ENCODE peak calls at places on chromosomes 12 and 14, in five cellular contexts. One of them, this sample, is unnamed.

GRCh38 chr14:60197629-60198318 is 32.6 kb upstream of the DHRS7 start:
- DNase-seq in tibial artery: no peak
- DNase-seq in fibroblast of pulmonary artery: no peak
- DNase-seq in left ventricle myocardium inferior: no peak
- DNase-seq in mucosa of descending colon: no peak
- DNase-seq in this sample: no peak

GRCh38 chr12:66664076-66664475 is 14.8 kb downstream of the GRIP1 start:
- DNase-seq in tibial artery: no peak
- DNase-seq in fibroblast of pulmonary artery: no peak
- DNase-seq in left ventricle myocardium inferior: no peak
- DNase-seq in mucosa of descending colon: no peak
- DNase-seq in this sample: no peak

GRCh38 chr12:24921251-24922038 is 27.5 kb downstream of the BCAT1 start:
- DNase-seq in mucosa of descending colon: no peak
- DNase-seq in left ventricle myocardium inferior: no peak
- DNase-seq in fibroblast of pulmonary artery: peak; percentile 75
- DNase-seq in tibial artery: no peak
- DNase-seq in this sample: peak; percentile 61

GRCh38 chr12:52903855-52904508 is 894 bp downstream of the KRT8 start:
- DNase-seq in left ventricle myocardium inferior: peak; percentile 31
- DNase-seq in tibial artery: no peak
- DNase-seq in fibroblast of pulmonary artery: peak; percentile 42
- DNase-seq in mucosa of descending colon: no peak
- DNase-seq in this sample: peak; percentile 63

GRCh38 chr14:92310776-92311375 is 12.1 kb upstream of the SLC24A4 start:
- DNase-seq in tibial artery: no peak
- DNase-seq in fibroblast of pulmonary artery: no peak
- DNase-seq in left ventricle myocardium inferior: no peak
- DNase-seq in mucosa of descending colon: no peak
- DNase-seq in this sample: no peak

GRCh38 chr12:102675672-102676071 is 195.3 kb upstream of the IGF1 start:
- DNase-seq in fibroblast of pulmonary artery: no peak
- DNase-seq in mucosa of descending colon: no peak
- DNase-seq in tibial artery: no peak
- DNase-seq in left ventricle myocardium inferior: no peak
- DNase-seq in this sample: no peak

GRCh38 chr12:76688627-76689026 is 75.3 kb upstream of the ZDHHC17 start:
- DNase-seq in mucosa of descending colon: no peak
- DNase-seq in left ventricle myocardium inferior: no peak
- DNase-seq in tibial artery: no peak
- DNase-seq in fibroblast of pulmonary artery: no peak
- DNase-seq in this sample: no peak

GRCh38 chr12:70448371-70448770 is 82.3 kb downstream of the KCNMB4 start:
- DNase-seq in fibroblast of pulmonary artery: peak; percentile 51
- DNase-seq in mucosa of descending colon: no peak
- DNase-seq in tibial artery: no peak
- DNase-seq in left ventricle myocardium inferior: no peak
- DNase-seq in this sample: no peak

GRCh38 chr14:100782516-100783320 is 43.2 kb upstream of the MEG3 start:
- DNase-seq in fibroblast of pulmonary artery: no peak
- DNase-seq in left ventricle myocardium inferior: no peak
- DNase-seq in tibial artery: no peak
- DNase-seq in mucosa of descending colon: no peak
- DNase-seq in this sample: no peak

GRCh38 chr14:89249296-89249565 is 167.8 kb downstream of the FOXN3 start:
- DNase-seq in tibial artery: no peak
- DNase-seq in mucosa of descending colon: no peak
- DNase-seq in fibroblast of pulmonary artery: no peak
- DNase-seq in left ventricle myocardium inferior: no peak
- DNase-seq in this sample: no peak

GRCh38 chr14:21123429-21123828 is 22.6 kb downstream of the TMEM253 start:
- DNase-seq in tibial artery: no peak
- DNase-seq in left ventricle myocardium inferior: no peak
- DNase-seq in fibroblast of pulmonary artery: no peak
- DNase-seq in mucosa of descending colon: no peak
- DNase-seq in this sample: no peak

GRCh38 chr14:30484976-30485375 is 74.0 kb upstream of the G2E3 start:
- DNase-seq in left ventricle myocardium inferior: no peak
- DNase-seq in fibroblast of pulmonary artery: no peak
- DNase-seq in tibial artery: no peak
- DNase-seq in mucosa of descending colon: no peak
- DNase-seq in this sample: no peak

GRCh38 chr14:24069411-24069735 is 2.0 kb upstream of the CPNE6 start:
- DNase-seq in left ventricle myocardium inferior: no peak
- DNase-seq in mucosa of descending colon: no peak
- DNase-seq in tibial artery: no peak
- DNase-seq in fibroblast of pulmonary artery: no peak
- DNase-seq in this sample: no peak

GRCh38 chr12:14654842-14655241 is 41.6 kb downstream of the GUCY2C start:
- DNase-seq in mucosa of descending colon: no peak
- DNase-seq in tibial artery: no peak
- DNase-seq in left ventricle myocardium inferior: no peak
- DNase-seq in fibroblast of pulmonary artery: no peak
- DNase-seq in this sample: no peak

GRCh38 chr12:14650791-14651190 is 45.6 kb downstream of the GUCY2C start:
- DNase-seq in left ventricle myocardium inferior: no peak
- DNase-seq in fibroblast of pulmonary artery: no peak
- DNase-seq in tibial artery: no peak
- DNase-seq in mucosa of descending colon: no peak
- DNase-seq in this sample: no peak

GRCh38 chr12:14655284-14655683 is 41.1 kb downstream of the GUCY2C start:
- DNase-seq in tibial artery: no peak
- DNase-seq in fibroblast of pulmonary artery: no peak
- DNase-seq in mucosa of descending colon: no peak
- DNase-seq in left ventricle myocardium inferior: no peak
- DNase-seq in this sample: no peak

GRCh38 chr12:14654416-14654815 is 42.0 kb downstream of the GUCY2C start:
- DNase-seq in left ventricle myocardium inferior: no peak
- DNase-seq in tibial artery: no peak
- DNase-seq in mucosa of descending colon: no peak
- DNase-seq in fibroblast of pulmonary artery: no peak
- DNase-seq in this sample: peak; percentile 42

DNA sequence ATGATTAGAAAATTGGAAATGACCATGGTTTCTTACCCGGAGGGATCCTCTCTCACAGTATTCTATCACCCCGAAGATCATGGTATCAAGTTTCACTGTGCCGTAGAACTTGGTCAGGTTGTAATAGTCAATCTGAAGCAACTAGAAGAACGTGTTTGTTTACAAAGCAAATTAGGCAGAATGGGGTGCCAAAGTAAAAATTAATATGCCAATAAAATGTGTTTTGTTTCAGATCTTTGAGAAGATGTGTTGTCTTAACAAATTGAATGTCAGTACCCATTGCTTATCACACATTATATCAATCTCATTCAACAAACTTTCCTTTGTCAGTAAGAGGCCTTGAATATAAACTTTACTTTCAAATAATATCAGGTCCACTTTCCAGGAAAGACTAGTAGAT is 45.0 kb downstream of the GUCY2C start:
- DNase-seq in mucosa of descending colon: no peak
- DNase-seq in left ventricle myocardium inferior: no peak
- DNase-seq in tibial artery: no peak
- DNase-seq in fibroblast of pulmonary artery: no peak
- DNase-seq in this sample: no peak
- TF ChIP-seq CTCF in mucosa of descending colon: no peak
- TF ChIP-seq CTCF in left ventricle myocardium inferior: no peak
- TF ChIP-seq CTCF in tibial artery: no peak
- TF ChIP-seq CTCF in fibroblast of pulmonary artery: no peak
- TF ChIP-seq CTCF in this sample: no peak

GRCh38 chr14:73949752-73950734 is at the start of the genes COQ6 and FAM161B:
- DNase-seq in fibroblast of pulmonary artery: peak; percentile 97
- DNase-seq in left ventricle myocardium inferior: peak; percentile 93
- DNase-seq in tibial artery: peak; percentile 96
- DNase-seq in mucosa of descending colon: peak; percentile 95
- DNase-seq in this sample: peak; percentile 97
- TF ChIP-seq CTCF in fibroblast of pulmonary artery: no peak
- TF ChIP-seq CTCF in left ventricle myocardium inferior: peak; percentile 15
- TF ChIP-seq CTCF in tibial artery: no peak
- TF ChIP-seq CTCF in mucosa of descending colon: no peak
- TF ChIP-seq CTCF in this sample: no peak

GRCh38 chr12:104736307-104736706 is 221.8 kb downstream of the SLC41A2 start:
- DNase-seq in left ventricle myocardium inferior: no peak
- DNase-seq in mucosa of descending colon: no peak
- DNase-seq in tibial artery: no peak
- DNase-seq in fibroblast of pulmonary artery: peak; percentile 66
- DNase-seq in this sample: peak; percentile 47
- TF ChIP-seq CTCF in left ventricle myocardium inferior: no peak
- TF ChIP-seq CTCF in mucosa of descending colon: no peak
- TF ChIP-seq CTCF in tibial artery: no peak
- TF ChIP-seq CTCF in fibroblast of pulmonary artery: no peak
- TF ChIP-seq CTCF in this sample: no peak

DNA sequence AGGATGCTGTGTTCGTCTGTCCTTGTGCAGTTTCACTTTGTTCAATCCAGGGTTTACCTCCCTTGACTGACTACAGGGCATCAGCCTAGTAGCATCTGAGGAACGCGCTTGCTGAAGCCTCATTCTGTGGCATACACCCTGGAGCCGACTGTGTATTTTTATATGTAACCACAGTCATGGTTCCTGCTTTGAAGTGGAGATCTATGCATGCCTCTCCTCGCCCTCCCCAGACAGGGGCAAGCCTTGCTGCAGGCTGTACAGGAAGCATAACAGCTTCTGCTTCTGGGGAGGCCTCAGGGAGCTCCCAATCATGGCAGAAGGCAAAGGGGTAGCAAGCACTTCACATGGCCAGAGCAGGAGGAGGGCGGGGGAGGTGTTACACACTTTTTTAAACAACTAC is 262.1 kb downstream of the BCL11B start:
- DNase-seq in mucosa of descending colon: no peak
- DNase-seq in tibial artery: no peak
- DNase-seq in left ventricle myocardium inferior: no peak
- DNase-seq in fibroblast of pulmonary artery: no peak
- DNase-seq in this sample: no peak
- TF ChIP-seq CTCF in mucosa of descending colon: no peak
- TF ChIP-seq CTCF in tibial artery: no peak
- TF ChIP-seq CTCF in left ventricle myocardium inferior: no peak
- TF ChIP-seq CTCF in fibroblast of pulmonary artery: no peak
- TF ChIP-seq CTCF in this sample: no peak

GRCh38 chr12:26524862-26525465 is 308.0 kb downstream of the ITPR2 start:
- DNase-seq in mucosa of descending colon: no peak
- DNase-seq in tibial artery: no peak
- DNase-seq in left ventricle myocardium inferior: no peak
- DNase-seq in fibroblast of pulmonary artery: peak; percentile 57
- DNase-seq in this sample: peak; percentile 63
- TF ChIP-seq CTCF in mucosa of descending colon: no peak
- TF ChIP-seq CTCF in tibial artery: peak; percentile 37
- TF ChIP-seq CTCF in left ventricle myocardium inferior: peak; percentile 58
- TF ChIP-seq CTCF in fibroblast of pulmonary artery: peak; percentile 51
- TF ChIP-seq CTCF in this sample: peak; percentile 78

GRCh38 chr12:19706936-19707335 is 267.6 kb downstream of the AEBP2 start:
- DNase-seq in mucosa of descending colon: no peak
- DNase-seq in tibial artery: no peak
- DNase-seq in fibroblast of pulmonary artery: no peak
- DNase-seq in left ventricle myocardium inferior: no peak
- DNase-seq in this sample: peak; percentile 17

GRCh38 chr12:19704966-19705365 is 265.7 kb downstream of the AEBP2 start:
- DNase-seq in fibroblast of pulmonary artery: no peak
- DNase-seq in left ventricle myocardium inferior: no peak
- DNase-seq in mucosa of descending colon: no peak
- DNase-seq in tibial artery: no peak
- DNase-seq in this sample: no peak

GRCh38 chr12:19709889-19710288 is 270.6 kb downstream of the AEBP2 start:
- DNase-seq in left ventricle myocardium inferior: no peak
- DNase-seq in tibial artery: no peak
- DNase-seq in fibroblast of pulmonary artery: no peak
- DNase-seq in mucosa of descending colon: no peak
- DNase-seq in this sample: no peak

GRCh38 chr12:19710811-19711793 is 271.8 kb downstream of the AEBP2 start:
- DNase-seq in mucosa of descending colon: no peak
- DNase-seq in left ventricle myocardium inferior: no peak
- DNase-seq in fibroblast of pulmonary artery: peak; percentile 39
- DNase-seq in tibial artery: peak; percentile 79
- DNase-seq in this sample: peak; percentile 31

GRCh38 chr12:19707948-19708409 is 268.7 kb downstream of the AEBP2 start:
- DNase-seq in left ventricle myocardium inferior: no peak
- DNase-seq in fibroblast of pulmonary artery: peak; percentile 36
- DNase-seq in tibial artery: no peak
- DNase-seq in mucosa of descending colon: no peak
- DNase-seq in this sample: peak; percentile 92
- TF ChIP-seq CTCF in left ventricle myocardium inferior: no peak
- TF ChIP-seq CTCF in fibroblast of pulmonary artery: no peak
- TF ChIP-seq CTCF in tibial artery: no peak
- TF ChIP-seq CTCF in mucosa of descending colon: no peak
- TF ChIP-seq CTCF in this sample: peak; percentile 41

DNA sequence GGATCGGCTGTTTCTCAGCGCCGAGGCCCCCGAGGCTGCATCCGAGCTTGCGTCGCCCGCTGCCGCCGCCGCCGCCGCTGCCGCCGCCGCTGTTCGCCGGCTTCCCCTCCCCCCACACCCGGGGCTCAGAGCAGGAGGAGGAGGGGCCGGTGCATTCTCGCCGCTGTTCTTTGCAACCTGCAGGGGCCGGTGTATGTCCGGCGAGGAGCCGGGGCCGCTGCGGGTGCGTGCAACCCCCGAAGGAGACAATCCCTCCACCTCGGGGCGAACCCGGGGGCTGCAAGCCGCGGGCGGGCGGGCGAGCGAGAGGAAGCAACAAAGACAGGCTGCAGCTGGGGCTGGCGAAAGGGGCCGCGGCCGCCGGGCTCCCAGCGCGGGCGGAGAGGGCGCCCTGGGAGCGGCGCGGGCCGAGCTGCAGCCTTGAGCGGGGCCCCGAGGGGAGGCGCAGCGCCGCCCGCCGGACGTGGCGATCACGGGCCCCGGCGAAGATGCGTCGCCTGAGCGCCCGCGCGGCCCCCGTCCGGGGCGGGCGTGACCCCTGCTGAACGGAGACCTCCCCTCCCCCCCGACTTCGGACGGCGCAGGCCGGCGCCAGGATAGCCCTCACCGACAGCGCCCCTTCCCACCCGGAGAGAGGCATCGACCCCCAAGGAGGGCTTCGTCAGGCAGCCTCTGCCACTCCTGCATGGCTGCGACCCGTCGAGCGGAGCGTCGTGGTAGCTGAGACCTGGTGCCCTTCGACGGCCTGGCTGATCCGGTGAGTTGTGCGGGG is 702 bp downstream of the FAM222A start:
- DNase-seq in tibial artery: peak; percentile 29
- DNase-seq in left ventricle myocardium inferior: peak; percentile 73
- DNase-seq in fibroblast of pulmonary artery: peak; percentile 42
- DNase-seq in mucosa of descending colon: peak; percentile 79
- DNase-seq in this sample: peak; percentile 55
- TF ChIP-seq CTCF in tibial artery: no peak
- TF ChIP-seq CTCF in left ventricle myocardium inferior: peak; percentile 50
- TF ChIP-seq CTCF in fibroblast of pulmonary artery: no peak
- TF ChIP-seq CTCF in mucosa of descending colon: no peak
- TF ChIP-seq CTCF in this sample: no peak

GRCh38 chr12:45309826-45310626 is 94.1 kb downstream of the ANO6 start:
- DNase-seq in fibroblast of pulmonary artery: peak; percentile 58
- DNase-seq in left ventricle myocardium inferior: no peak
- DNase-seq in tibial artery: no peak
- DNase-seq in mucosa of descending colon: no peak
- DNase-seq in this sample: peak; percentile 47
- TF ChIP-seq CTCF in fibroblast of pulmonary artery: no peak
- TF ChIP-seq CTCF in left ventricle myocardium inferior: no peak
- TF ChIP-seq CTCF in tibial artery: peak; percentile 12
- TF ChIP-seq CTCF in mucosa of descending colon: no peak
- TF ChIP-seq CTCF in this sample: peak; percentile 21

GRCh38 chr12:27780612-27781408 is 774 bp upstream of the MANSC4 start:
- DNase-seq in mucosa of descending colon: peak; percentile 75
- DNase-seq in left ventricle myocardium inferior: peak; percentile 14
- DNase-seq in tibial artery: peak; percentile 45
- DNase-seq in fibroblast of pulmonary artery: peak; percentile 79
- DNase-seq in this sample: peak; percentile 80
- TF ChIP-seq CTCF in mucosa of descending colon: no peak
- TF ChIP-seq CTCF in left ventricle myocardium inferior: no peak
- TF ChIP-seq CTCF in tibial artery: no peak
- TF ChIP-seq CTCF in fibroblast of pulmonary artery: no peak
- TF ChIP-seq CTCF in this sample: no peak